ENCODE peak calls at places on chromosomes 3 and 15, in ten cellular contexts. N is upper lobe of right lung; M is H1; Y is psoas muscle; V is Calu3; Q is AG04450; G is stimulated activated CD8-positive, alpha-beta memory T cell treated with anti-CD3 and anti-CD28 coated beads, Interleukin-12 subunit alpha, Interleukin-12 subunit beta, amount 100 ng/mL, for 4 hours; P is non-pigmented ciliary epithelial cell; F is nucleus accumbens; C is NCI-H1105. H is an unnamed sample.
A peak's percentile ranks its signal among the peaks of the same experiment; 100 is the strongest.

GRCh38 chr3:187623285-187623814 is 46.8 kb downstream of the SST start:
- DNase-seq in Y (no peak), N (no peak), G (no peak), V (no peak), Q (no peak), F (no peak), C (no peak), P (no peak), M (no peak), H (peak; percentile 36)

GRCh38 chr3:119181765-119182164 is 8.4 kb downstream of the UPK1B start:
- DNase-seq in G (no peak), Y (no peak), M (no peak), V (peak; percentile 83), C (no peak), Q (no peak), P (no peak), F (no peak), N (no peak), H (no peak)

GRCh38 chr3:191020730-191021405 is 158.4 kb upstream of the GMNC start:
- DNase-seq in Q (no peak), G (no peak), M (no peak), C (no peak), P (no peak), Y (no peak), N (no peak), V (no peak), F (no peak), H (no peak)

GRCh38 chr15:99187886-99188285 is 61.5 kb downstream of the TTC23 start:
- DNase-seq in V (no peak), Y (no peak), F (no peak), M (no peak), N (no peak), P (no peak), C (no peak), Q (no peak), G (no peak), H (no peak)

GRCh38 chr3:192445768-192446644 is 281.3 kb downstream of the FGF12 start:
- DNase-seq in F (peak; percentile 12), N (no peak), V (no peak), G (no peak), M (no peak), Y (no peak), Q (no peak), C (peak; percentile 94), P (no peak), H (no peak)

GRCh38 chr3:177410734-177411133 is 213.5 kb upstream of the TBL1XR1 start:
- DNase-seq in M (no peak), V (peak; percentile 17), F (no peak), C (peak; percentile 78), G (no peak), P (no peak), Q (no peak), N (no peak), Y (no peak), H (no peak)

GRCh38 chr15:20340931-20341661 is 200.5 kb downstream of the GOLGA6L6 start:
- DNase-seq in Y (peak; percentile 69), M (no peak), N (peak; percentile 90), P (no peak), V (no peak), C (no peak), F (no peak), G (no peak), Q (no peak), H (no peak)

GRCh38 chr3:32045091-32045964 is 61.1 kb upstream of the GPD1L start:
- DNase-seq in M (no peak), P (no peak), G (no peak), V (peak; percentile 66), Q (peak; percentile 78), C (peak; percentile 23), F (peak; percentile 8), Y (no peak), N (no peak), H (no peak)

GRCh38 chr15:36067483-36068274 is 511.7 kb upstream of the CDIN1 start:
- DNase-seq in Q (no peak), V (no peak), N (no peak), G (no peak), Y (no peak), M (no peak), P (no peak), C (no peak), F (no peak), H (no peak)

GRCh38 chr15:67145307-67145610 is 79.9 kb downstream of the SMAD3 start:
- DNase-seq in N (no peak), Y (no peak), F (no peak), V (no peak), M (no peak), Q (no peak), C (no peak), P (no peak), G (no peak), H (no peak)

GRCh38 chr15:99502182-99502581 is 63.6 kb upstream of the MEF2A start:
- DNase-seq in Y (no peak), V (no peak), Q (no peak), M (no peak), G (no peak), F (no peak), C (no peak), P (no peak), N (no peak), H (no peak)

GRCh38 chr15:95018888-95019545 is 787.7 kb downstream of the MCTP2 start:
- DNase-seq in Y (no peak), Q (peak; percentile 52), N (no peak), G (no peak), F (no peak), C (no peak), M (no peak), V (peak; percentile 32), P (peak; percentile 78), H (no peak)

GRCh38 chr3:124969190-124969589 is 34.6 kb upstream of the MUC13 start:
- DNase-seq in M (no peak), P (no peak), Y (no peak), N (no peak), F (no peak), G (no peak), V (no peak), Q (no peak), C (no peak), H (no peak)

GRCh38 chr3:107184375-107184774 is 192.9 kb upstream of the CCDC54 start:
- DNase-seq in V (no peak), M (no peak), N (no peak), Q (no peak), P (no peak), C (no peak), F (no peak), G (no peak), Y (no peak), H (no peak)

GRCh38 chr3:11091791-11092190 is 62.5 kb upstream of the HRH1 start:
- DNase-seq in V (no peak), Y (no peak), N (no peak), G (no peak), P (no peak), C (no peak), F (no peak), M (no peak), Q (no peak), H (no peak)